ENCODE peak calls at places on chromosomes 7 and 10, in seven cellular contexts. One of them, this sample, is unnamed.

GRCh38 chr7:51040777-51041176 is 258.1 kb upstream of the GRB10 start:
- DNase-seq in Panc1: no peak
- DNase-seq in A549: no peak
- DNase-seq in neural progenitor cell: no peak
- DNase-seq in RWPE1: no peak
- DNase-seq in HL-60: no peak
- DNase-seq in thoracic aorta: no peak
- DNase-seq in this sample: no peak

GRCh38 chr10:29712108-29712507 is 77.3 kb upstream of the SVIL start:
- DNase-seq in HL-60: no peak
- DNase-seq in thoracic aorta: no peak
- DNase-seq in Panc1: no peak
- DNase-seq in A549: no peak
- DNase-seq in neural progenitor cell: peak
- DNase-seq in RWPE1: no peak
- DNase-seq in this sample: no peak

GRCh38 chr10:125093199-125093841 is 67.0 kb downstream of the CTBP2 start:
- DNase-seq in RWPE1: no peak
- DNase-seq in thoracic aorta: peak
- DNase-seq in neural progenitor cell: no peak
- DNase-seq in Panc1: no peak
- DNase-seq in HL-60: no peak
- DNase-seq in A549: no peak
- DNase-seq in this sample: peak

GRCh38 chr10:132517951-132518521 is 19.6 kb upstream of the INPP5A start:
- DNase-seq in thoracic aorta: no peak
- DNase-seq in A549: no peak
- DNase-seq in HL-60: no peak
- DNase-seq in Panc1: no peak
- DNase-seq in RWPE1: no peak
- DNase-seq in neural progenitor cell: peak
- DNase-seq in this sample: no peak

GRCh38 chr7:113521468-113521867 is 397.3 kb downstream of the PPP1R3A start:
- DNase-seq in Panc1: no peak
- DNase-seq in HL-60: no peak
- DNase-seq in neural progenitor cell: no peak
- DNase-seq in A549: no peak
- DNase-seq in thoracic aorta: no peak
- DNase-seq in RWPE1: no peak
- DNase-seq in this sample: no peak

GRCh38 chr7:66359656-66360211 is 154.6 kb downstream of the TPST1 start:
- DNase-seq in thoracic aorta: no peak
- DNase-seq in RWPE1: peak
- DNase-seq in neural progenitor cell: no peak
- DNase-seq in HL-60: no peak
- DNase-seq in Panc1: no peak
- DNase-seq in A549: no peak
- DNase-seq in this sample: no peak

GRCh38 chr7:110921478-110922210 is 169.3 kb upstream of the LRRN3 start:
- DNase-seq in neural progenitor cell: no peak
- DNase-seq in A549: no peak
- DNase-seq in Panc1: no peak
- DNase-seq in thoracic aorta: no peak
- DNase-seq in RWPE1: no peak
- DNase-seq in HL-60: no peak
- DNase-seq in this sample: no peak

GRCh38 chr10:91410638-91411367 is 659 bp downstream of the HECTD2 start:
- DNase-seq in neural progenitor cell: peak
- DNase-seq in thoracic aorta: no peak
- DNase-seq in HL-60: no peak
- DNase-seq in RWPE1: peak
- DNase-seq in A549: no peak
- DNase-seq in Panc1: no peak
- DNase-seq in this sample: no peak

GRCh38 chr10:63434866-63435854 is 30.6 kb downstream of the JMJD1C start:
- DNase-seq in neural progenitor cell: peak
- DNase-seq in A549: no peak
- DNase-seq in Panc1: no peak
- DNase-seq in RWPE1: no peak
- DNase-seq in HL-60: no peak
- DNase-seq in thoracic aorta: no peak
- DNase-seq in this sample: no peak

GRCh38 chr10:122513053-122513452 is 47.5 kb upstream of the DMBT1 start:
- DNase-seq in thoracic aorta: no peak
- DNase-seq in RWPE1: no peak
- DNase-seq in A549: no peak
- DNase-seq in HL-60: no peak
- DNase-seq in neural progenitor cell: no peak
- DNase-seq in Panc1: no peak
- DNase-seq in this sample: no peak

GRCh38 chr7:72298912-72299311 is 113.2 kb downstream of the CALN1 start:
- DNase-seq in neural progenitor cell: no peak
- DNase-seq in HL-60: no peak
- DNase-seq in Panc1: no peak
- DNase-seq in A549: no peak
- DNase-seq in thoracic aorta: no peak
- DNase-seq in RWPE1: no peak
- DNase-seq in this sample: no peak

GRCh38 chr7:95684037-95684436 is 87.7 kb upstream of the PDK4 start:
- DNase-seq in RWPE1: no peak
- DNase-seq in Panc1: peak
- DNase-seq in HL-60: no peak
- DNase-seq in A549: peak
- DNase-seq in neural progenitor cell: peak
- DNase-seq in thoracic aorta: no peak
- DNase-seq in this sample: no peak

GRCh38 chr10:129078322-129078721 is 388.7 kb upstream of the MGMT start:
- DNase-seq in Panc1: no peak
- DNase-seq in A549: no peak
- DNase-seq in RWPE1: no peak
- DNase-seq in thoracic aorta: no peak
- DNase-seq in HL-60: no peak
- DNase-seq in neural progenitor cell: no peak
- DNase-seq in this sample: no peak

GRCh38 chr10:47088656-47089354 is 177.6 kb downstream of the PTPN20 start:
- DNase-seq in HL-60: no peak
- DNase-seq in RWPE1: no peak
- DNase-seq in neural progenitor cell: no peak
- DNase-seq in A549: no peak
- DNase-seq in thoracic aorta: no peak
- DNase-seq in Panc1: no peak
- DNase-seq in this sample: no peak

GRCh38 chr10:101619983-101620382 is 31.9 kb downstream of the DPCD start:
- DNase-seq in A549: no peak
- DNase-seq in Panc1: no peak
- DNase-seq in neural progenitor cell: peak
- DNase-seq in RWPE1: no peak
- DNase-seq in HL-60: no peak
- DNase-seq in thoracic aorta: no peak
- DNase-seq in this sample: no peak

GRCh38 chr10:59099536-59099935 is 76.9 kb upstream of the PHYHIPL start:
- DNase-seq in Panc1: no peak
- DNase-seq in neural progenitor cell: no peak
- DNase-seq in HL-60: no peak
- DNase-seq in thoracic aorta: no peak
- DNase-seq in A549: no peak
- DNase-seq in RWPE1: no peak
- DNase-seq in this sample: no peak
- H3K27ac ChIP-seq in Panc1: no peak
- H3K27ac ChIP-seq in neural progenitor cell: no peak
- H3K27ac ChIP-seq in HL-60: no peak
- H3K27ac ChIP-seq in thoracic aorta: no peak
- H3K27ac ChIP-seq in A549: no peak
- H3K27ac ChIP-seq in RWPE1: no peak
- H3K27ac ChIP-seq in this sample: no peak

DNA sequence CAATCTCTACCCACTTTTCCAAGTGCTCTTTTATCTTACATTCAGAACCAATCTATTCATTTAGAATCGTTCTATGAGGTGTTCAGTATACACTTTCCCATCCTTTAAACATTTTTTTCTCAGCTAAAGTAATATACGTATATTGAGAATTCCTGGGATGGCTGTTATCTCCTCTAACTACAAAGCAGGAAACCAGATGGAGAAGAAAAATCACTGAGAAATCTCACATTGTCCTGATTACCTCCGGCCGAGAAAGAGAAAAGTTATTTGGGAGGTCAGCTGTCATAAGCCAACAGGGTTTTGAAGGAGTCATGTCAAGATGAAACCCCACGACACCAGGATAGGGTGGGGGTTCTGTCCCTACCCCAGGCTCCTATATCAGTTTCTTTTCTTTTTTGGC is 99.2 kb upstream of the KDM7A start:
- DNase-seq in A549: no peak
- DNase-seq in neural progenitor cell: no peak
- DNase-seq in Panc1: no peak
- DNase-seq in thoracic aorta: no peak
- DNase-seq in HL-60: no peak
- DNase-seq in RWPE1: no peak
- DNase-seq in this sample: no peak
- TF ChIP-seq CTCF in A549: no peak
- TF ChIP-seq CTCF in neural progenitor cell: no peak
- TF ChIP-seq CTCF in Panc1: no peak
- TF ChIP-seq CTCF in thoracic aorta: no peak
- TF ChIP-seq CTCF in HL-60: no peak
- TF ChIP-seq CTCF in RWPE1: no peak
- TF ChIP-seq CTCF in this sample: no peak

GRCh38 chr10:22682237-22683192 is 31.9 kb downstream of the PIP4K2A start:
- DNase-seq in Panc1: peak
- DNase-seq in RWPE1: peak
- DNase-seq in neural progenitor cell: no peak
- DNase-seq in thoracic aorta: no peak
- DNase-seq in HL-60: no peak
- DNase-seq in A549: peak
- DNase-seq in this sample: no peak
- H3K27ac ChIP-seq in Panc1: peak
- H3K27ac ChIP-seq in RWPE1: no peak
- H3K27ac ChIP-seq in neural progenitor cell: no peak
- H3K27ac ChIP-seq in thoracic aorta: no peak
- H3K27ac ChIP-seq in HL-60: no peak
- H3K27ac ChIP-seq in A549: peak
- H3K27ac ChIP-seq in this sample: no peak

DNA sequence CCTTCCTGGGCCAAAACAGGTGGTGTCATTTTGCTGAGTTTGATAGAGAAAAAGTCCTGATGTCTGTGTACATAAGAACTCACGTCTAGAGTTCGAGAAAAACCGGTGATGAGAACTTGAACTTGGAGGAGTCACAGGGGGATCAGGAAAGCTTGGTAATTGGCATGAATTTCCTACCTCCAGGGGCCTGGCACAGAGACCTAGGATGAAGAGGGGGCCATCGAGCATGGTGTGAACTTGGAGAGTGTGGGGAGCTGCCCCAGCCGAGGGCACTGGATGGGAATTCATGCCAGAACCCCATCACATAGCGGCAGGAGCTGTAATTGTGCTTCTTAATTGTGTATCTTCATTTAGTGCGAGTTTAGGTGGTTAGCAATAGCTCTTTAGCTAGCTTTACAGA is 82.2 kb downstream of the CUX1 start:
- DNase-seq in A549: no peak
- DNase-seq in HL-60: no peak
- DNase-seq in RWPE1: no peak
- DNase-seq in thoracic aorta: no peak
- DNase-seq in Panc1: no peak
- DNase-seq in neural progenitor cell: no peak
- DNase-seq in this sample: no peak
- TF ChIP-seq CTCF in A549: no peak
- TF ChIP-seq CTCF in HL-60: no peak
- TF ChIP-seq CTCF in RWPE1: no peak
- TF ChIP-seq CTCF in thoracic aorta: no peak
- TF ChIP-seq CTCF in Panc1: no peak
- TF ChIP-seq CTCF in neural progenitor cell: no peak
- TF ChIP-seq CTCF in this sample: no peak

GRCh38 chr10:97278491-97278989 is 13.9 kb downstream of the ARHGAP19 start:
- DNase-seq in Panc1: peak
- DNase-seq in thoracic aorta: no peak
- DNase-seq in neural progenitor cell: peak
- DNase-seq in A549: peak
- DNase-seq in RWPE1: peak
- DNase-seq in HL-60: peak
- DNase-seq in this sample: no peak

GRCh38 chr10:97274828-97275227 is 17.6 kb downstream of the ARHGAP19 start:
- DNase-seq in HL-60: no peak
- DNase-seq in Panc1: no peak
- DNase-seq in A549: no peak
- DNase-seq in RWPE1: no peak
- DNase-seq in thoracic aorta: no peak
- DNase-seq in neural progenitor cell: no peak
- DNase-seq in this sample: no peak

GRCh38 chr10:97279121-97279815 is 13.2 kb downstream of the ARHGAP19 start:
- DNase-seq in thoracic aorta: no peak
- DNase-seq in A549: peak
- DNase-seq in Panc1: no peak
- DNase-seq in neural progenitor cell: no peak
- DNase-seq in HL-60: peak
- DNase-seq in RWPE1: no peak
- DNase-seq in this sample: no peak

GRCh38 chr10:97280783-97281182 is 11.7 kb downstream of the ARHGAP19 start:
- DNase-seq in Panc1: no peak
- DNase-seq in thoracic aorta: no peak
- DNase-seq in HL-60: no peak
- DNase-seq in RWPE1: no peak
- DNase-seq in neural progenitor cell: no peak
- DNase-seq in A549: no peak
- DNase-seq in this sample: no peak

DNA sequence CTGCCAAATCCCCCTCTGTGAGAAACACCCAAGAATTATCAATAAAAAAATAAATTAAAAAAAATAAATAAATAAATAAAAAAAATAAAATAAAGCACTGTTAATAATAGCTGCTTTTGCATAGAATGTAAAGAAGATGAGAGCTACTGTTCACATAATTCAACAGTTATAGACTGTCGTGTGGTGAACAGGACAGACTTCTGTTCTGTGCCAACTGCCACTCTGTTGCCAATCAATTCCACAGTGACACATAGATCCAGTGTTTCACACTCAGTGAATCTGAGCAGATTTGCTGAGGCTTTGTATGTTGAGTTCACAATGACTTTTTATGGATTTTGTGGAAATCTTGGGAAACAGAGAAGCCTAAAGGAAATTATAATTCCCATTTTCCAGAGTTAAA is 14.9 kb downstream of the ARHGAP19 start:
- DNase-seq in HL-60: no peak
- DNase-seq in thoracic aorta: no peak
- DNase-seq in Panc1: no peak
- DNase-seq in RWPE1: no peak
- DNase-seq in neural progenitor cell: no peak
- DNase-seq in A549: no peak
- DNase-seq in this sample: no peak
- H3K27ac ChIP-seq in HL-60: no peak
- H3K27ac ChIP-seq in thoracic aorta: no peak
- H3K27ac ChIP-seq in Panc1: peak
- H3K27ac ChIP-seq in RWPE1: no peak
- H3K27ac ChIP-seq in neural progenitor cell: no peak
- H3K27ac ChIP-seq in A549: no peak
- H3K27ac ChIP-seq in this sample: no peak

GRCh38 chr7:29113384-29114102 is 32.8 kb downstream of the CPVL start:
- DNase-seq in Panc1: peak
- DNase-seq in A549: peak
- DNase-seq in neural progenitor cell: peak
- DNase-seq in HL-60: peak
- DNase-seq in thoracic aorta: no peak
- DNase-seq in RWPE1: peak
- DNase-seq in this sample: no peak
- TF ChIP-seq CTCF in Panc1: peak
- TF ChIP-seq CTCF in A549: peak
- TF ChIP-seq CTCF in neural progenitor cell: peak
- TF ChIP-seq CTCF in HL-60: peak
- TF ChIP-seq CTCF in thoracic aorta: no peak
- TF ChIP-seq CTCF in RWPE1: no peak
- TF ChIP-seq CTCF in this sample: peak